ENCODE peak calls at places on chromosome 12, in four cellular contexts. I is IMR-90, C is fibroblast of lung, U is SK-N-SH. R is an unnamed sample.

GRCh38 chr12:108825205-108825950 is 32.0 kb downstream of the SSH1 start:
- DNase-seq in U (no peak), I (peak; percentile 76), C (peak; percentile 53), R (peak; percentile 74)

GRCh38 chr12:16604853-16605252 is 1.1 kb downstream of the LMO3 start:
- DNase-seq in U (peak; percentile 20), I (no peak), C (no peak), R (no peak)

GRCh38 chr12:18323159-18323558 is 61.8 kb downstream of the PIK3C2G start:
- DNase-seq in U (no peak), I (peak; percentile 52), C (peak; percentile 31), R (peak; percentile 39)

GRCh38 chr12:67069451-67070306 is 199.5 kb upstream of the CAND1 start:
- DNase-seq in C (no peak), U (peak; percentile 64), I (no peak), R (no peak)

GRCh38 chr12:6267007-6267721 is 43.3 kb upstream of the PLEKHG6 start:
- DNase-seq in C (peak; percentile 45), U (no peak), I (peak; percentile 75), R (peak; percentile 71)

GRCh38 chr12:121611306-121611705 is 15.0 kb upstream of the ORAI1 start:
- DNase-seq in U (peak; percentile 66), C (no peak), I (no peak), R (no peak)

GRCh38 chr12:64753427-64753826 is 5.8 kb downstream of the GNS start:
- DNase-seq in C (no peak), I (no peak), U (no peak), R (no peak)

GRCh38 chr12:19431407-19432308 is 7.6 kb upstream of the AEBP2 start:
- DNase-seq in C (peak; percentile 70), U (no peak), I (peak; percentile 88), R (peak; percentile 87)

GRCh38 chr12:3145546-3146310 is 68.5 kb downstream of the TSPAN9 start:
- DNase-seq in I (no peak), U (no peak), C (no peak), R (no peak)

GRCh38 chr12:9133243-9133938 is 17.7 kb upstream of the A2M start:
- DNase-seq in U (no peak), C (peak; percentile 71), I (no peak), R (no peak)

GRCh38 chr12:19957578-19957977 is 410.8 kb upstream of the PDE3A start:
- DNase-seq in C (peak; percentile 28), U (no peak), I (no peak), R (no peak)

GRCh38 chr12:61870658-61871559 is 389.3 kb upstream of the USP15 start:
- DNase-seq in C (no peak), I (no peak), U (no peak), R (no peak)

GRCh38 chr12:17139926-17140325 is 534.0 kb upstream of the LMO3 start:
- DNase-seq in U (no peak), I (no peak), C (no peak), R (no peak)

GRCh38 chr12:112149596-112149995 is 24.2 kb downstream of the TRAFD1 start:
- DNase-seq in I (no peak), C (no peak), U (no peak), R (no peak)

GRCh38 chr12:80419660-80420059 is 24.4 kb upstream of the PTPRQ start:
- DNase-seq in I (peak; percentile 16), U (no peak), C (no peak), R (peak; percentile 14)

GRCh38 chr12:94089891-94090290 is 58.5 kb upstream of the PLXNC1 start:
- DNase-seq in I (peak; percentile 58), U (no peak), C (peak; percentile 47), R (peak; percentile 66)

GRCh38 chr12:62808166-62808879 is 126.6 kb downstream of the PPM1H start:
- DNase-seq in I (no peak), U (no peak), C (no peak), R (no peak)

GRCh38 chr12:112482734-112483133 is 64.0 kb downstream of the PTPN11 start:
- DNase-seq in U (no peak), C (no peak), I (no peak), R (no peak)

GRCh38 chr12:87439990-87440827 is 589.0 kb downstream of the C12orf50 start:
- DNase-seq in C (peak; percentile 92), I (peak; percentile 93), U (no peak), R (peak; percentile 97)

GRCh38 chr12:87441511-87441910 is 587.7 kb downstream of the C12orf50 start:
- DNase-seq in I (no peak), C (no peak), U (no peak), R (no peak)

DNA sequence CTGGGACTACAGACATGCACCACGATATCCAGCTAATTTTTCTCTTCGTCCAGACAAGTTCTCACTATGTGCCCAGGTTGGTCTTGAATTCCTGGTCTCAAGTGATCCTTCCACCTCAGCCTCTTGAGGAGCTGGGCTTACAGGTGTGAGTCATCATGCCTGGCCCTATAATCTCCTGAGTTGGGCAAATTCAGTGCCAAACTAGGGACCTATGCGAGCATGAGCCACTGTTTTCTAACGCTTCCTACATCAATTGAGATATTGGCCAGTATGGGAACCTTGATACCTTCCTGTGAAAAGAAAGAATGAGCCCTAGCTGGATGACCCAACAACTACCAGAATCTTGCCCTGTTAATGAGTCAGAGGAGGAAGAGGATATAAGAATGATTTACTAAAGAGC is 585.2 kb downstream of the C12orf50 start:
- DNase-seq in C (no peak), I (peak; percentile 1), U (no peak), R (no peak)
- H3K4me2 ChIP-seq in C (no peak overlapping the region), I (no peak overlapping the region), U (no peak overlapping the region), R (no peak overlapping the region)

DNA sequence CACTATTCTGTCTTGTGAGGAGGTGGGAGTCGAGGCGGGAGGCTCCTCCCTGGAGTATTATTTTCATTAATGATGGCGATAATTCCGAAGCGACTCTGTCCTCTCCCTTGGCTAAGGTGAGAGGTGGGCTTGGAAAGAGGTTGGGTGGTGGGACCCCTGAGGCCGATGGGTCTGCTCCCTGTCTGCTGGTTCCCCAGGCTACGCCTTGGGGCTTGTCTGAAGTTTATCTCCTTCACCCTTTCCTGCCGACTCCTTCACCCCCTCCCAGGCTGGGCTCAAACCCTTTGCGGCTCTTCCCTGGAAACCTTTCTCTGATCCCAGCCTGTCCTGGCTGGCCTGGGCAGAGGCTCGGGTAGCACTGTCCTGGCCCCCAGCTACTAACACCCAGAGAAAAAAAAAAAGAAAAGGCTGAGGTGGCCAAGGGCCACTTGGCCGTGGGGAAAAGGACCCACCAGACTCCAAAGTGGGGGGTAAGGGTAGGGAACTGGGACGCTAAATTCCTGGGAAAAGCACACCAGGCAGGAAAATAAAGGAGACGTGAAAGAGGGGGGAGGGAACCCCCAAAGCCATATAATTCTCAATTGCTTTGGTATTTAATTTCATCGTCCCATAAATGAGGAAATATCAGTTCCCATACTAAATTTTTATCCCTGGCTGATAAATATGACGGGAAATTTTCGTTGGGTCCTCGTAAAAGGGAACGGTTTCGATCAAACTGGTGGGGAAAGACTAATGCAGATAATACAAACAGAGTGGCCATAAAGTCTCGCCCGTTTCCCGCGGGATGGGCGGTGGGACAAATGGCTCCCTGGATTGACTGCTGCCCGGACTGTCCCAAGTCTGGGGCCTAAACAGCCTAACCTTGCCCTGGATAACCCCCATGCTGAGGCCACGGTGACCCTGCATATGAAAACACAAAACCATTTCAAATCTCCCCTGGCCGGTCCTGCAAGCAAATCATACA is 2.0 kb upstream of the HOXC10 start:
- DNase-seq in C (no peak), I (no peak), U (no peak), R (no peak)
- H3K4me1 ChIP-seq in C (no peaks in the 10 kb centered on the region), I (no peaks in the 10 kb centered on the region), U (no peaks in the 10 kb centered on the region), R (no peaks in the 10 kb centered on the region)

GRCh38 chr12:32647275-32647674 is 31.8 kb upstream of the DNM1L start:
- DNase-seq in I (no peak), C (no peak), U (no peak), R (no peak)

GRCh38 chr12:32641287-32641901 is 37.7 kb upstream of the DNM1L start:
- DNase-seq in C (no peak), U (no peak), I (no peak), R (no peak)

GRCh38 chr12:32644455-32644854 is 34.6 kb upstream of the DNM1L start:
- DNase-seq in I (no peak), U (no peak), C (no peak), R (peak; percentile 50)
- H3K36me3 ChIP-seq in I (peaks cover 8% of the 10 kb centered on the region), U (peaks cover 2% of the 10 kb centered on the region), C (no peaks in the 10 kb centered on the region), R (peaks cover 7% of the 10 kb centered on the region)

DNA sequence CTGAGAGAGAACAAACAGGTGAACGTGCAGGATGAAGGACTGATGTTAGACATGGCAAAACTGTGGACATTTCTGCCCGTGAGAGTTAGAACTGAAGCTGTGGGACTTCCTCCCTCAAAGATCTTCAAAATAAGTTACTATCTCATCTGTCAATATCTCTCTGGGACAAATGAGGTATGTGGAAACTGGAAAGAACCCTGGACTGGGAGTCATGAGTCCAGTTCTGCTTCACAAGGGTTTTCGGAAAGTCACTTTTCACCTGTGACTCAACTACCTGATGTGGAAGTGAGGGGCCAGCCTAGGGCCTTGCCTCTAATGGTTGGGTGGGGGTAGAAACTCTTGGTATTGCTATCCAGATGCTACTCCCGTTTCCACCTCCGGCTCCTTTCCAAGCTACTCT is 47.3 kb downstream of the RAB35 start:
- DNase-seq in C (no peak), U (no peak), I (no peak), R (no peak)
- H3K4me2 ChIP-seq in C (no peak overlapping the region), U (no peak overlapping the region), I (no peak overlapping the region), R (no peak overlapping the region)

DNA sequence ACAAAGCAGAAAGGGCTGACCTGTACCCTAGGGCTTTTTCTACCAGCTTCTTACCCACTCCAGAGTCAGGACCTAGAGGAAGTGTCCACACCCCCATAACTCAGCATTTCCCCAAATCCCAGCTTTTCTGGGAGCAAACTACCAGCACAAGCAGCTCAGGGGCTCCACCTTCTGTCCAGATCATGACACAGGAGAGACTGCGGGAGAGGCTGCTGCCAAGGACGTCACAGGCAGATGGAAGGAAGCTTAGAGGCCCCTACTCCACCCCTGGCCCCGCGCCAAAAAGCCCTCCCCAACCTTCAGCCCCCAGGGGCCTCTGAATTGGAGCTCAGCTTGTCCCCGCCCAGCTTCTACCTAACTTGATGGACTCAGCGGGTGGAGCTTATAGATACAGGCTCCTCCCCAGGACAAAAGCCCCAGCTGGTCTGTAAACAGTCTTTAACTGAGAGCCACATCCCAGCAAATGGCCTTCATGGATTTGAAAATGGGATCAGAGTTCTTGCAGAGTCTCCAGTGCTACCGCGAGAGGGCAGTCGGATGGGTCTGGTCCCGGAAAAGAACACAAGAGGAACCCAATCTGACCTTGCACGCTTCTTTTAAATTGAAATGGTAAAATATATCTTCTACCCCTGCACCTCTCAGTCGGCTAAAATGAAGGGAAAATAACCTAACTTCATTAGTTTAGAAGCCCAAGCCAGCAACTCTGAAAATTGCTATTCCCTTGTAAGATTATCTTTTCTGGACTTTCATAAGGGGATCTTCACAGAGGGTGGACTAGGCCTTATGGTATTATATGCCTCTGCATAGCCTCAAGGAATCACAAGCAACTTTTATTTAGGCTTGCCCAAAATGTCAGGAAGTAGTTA is 6.8 kb upstream of the BAZ2A start:
- DNase-seq in C (peak; percentile 100), U (peak; percentile 92), I (peak; percentile 100), R (peak; percentile 98)
- H3K4me1 ChIP-seq in C (peaks cover 16% of the 10 kb centered on the region), U (peaks cover 25% of the 10 kb centered on the region), I (peaks cover 10% of the 10 kb centered on the region), R (peaks cover 29% of the 10 kb centered on the region)

DNA sequence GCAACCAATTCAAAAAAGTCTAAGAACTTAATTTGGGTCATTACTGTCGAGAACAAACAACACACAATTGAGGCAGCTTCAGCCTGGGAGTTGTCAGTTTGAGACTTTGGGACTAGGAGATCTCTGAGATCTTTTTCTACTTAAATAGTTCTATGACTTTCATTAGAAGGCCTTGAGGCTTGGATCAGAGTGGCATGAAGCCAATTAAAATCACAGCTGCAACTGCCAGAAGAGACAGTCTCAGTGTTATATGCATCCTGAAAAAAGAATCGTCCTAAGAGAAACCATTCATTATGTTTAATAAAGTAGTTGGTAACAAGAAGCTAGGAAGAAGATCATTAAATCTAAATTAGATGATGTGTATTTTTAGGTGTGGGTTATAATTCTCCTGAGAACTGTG is 170.8 kb upstream of the RASSF8 start:
- DNase-seq in C (no peak), U (no peak), I (no peak), R (no peak)
- H3K36me3 ChIP-seq in C (no peaks in the 10 kb centered on the region), U (no peaks in the 10 kb centered on the region), I (no peaks in the 10 kb centered on the region), R (no peaks in the 10 kb centered on the region)

GRCh38 chr12:57131896-57132744 is 3.8 kb downstream of the LRP1 start:
- DNase-seq in U (peak; percentile 55), C (no peak), I (no peak), R (no peak)
- H3K4me2 ChIP-seq in U (peak overlapping the region; percentile 99), C (peak overlapping the region; percentile 95), I (peak overlapping the region; percentile 96), R (peak overlapping the region; percentile 99)